ENCODE peak calls at places on chromosomes 3 and 15, in ten cellular contexts. O, B, M, X, Z, Y, A, J, S and N are unnamed samples.
A peak's percentile ranks its signal among the peaks of the same experiment; 100 is the strongest.

GRCh38 chr3:64898941-64899340 is 211.1 kb upstream of the ADAMTS9 start:
- DNase-seq in M (no peak), Y (no peak), J (no peak), A (no peak), X (no peak), B (no peak), O (no peak), S (no peak), Z (no peak), N (no peak)

GRCh38 chr15:29822100-29822684 is at the start of gene TJP1:
- DNase-seq in X (no peak), O (peak; percentile 90), Z (no peak), M (peak; percentile 83), S (no peak), B (peak; percentile 87), A (peak; percentile 58), Y (no peak), J (no peak), N (no peak)

GRCh38 chr3:110521019-110521418 is 550.6 kb upstream of the NECTIN3 start:
- DNase-seq in M (no peak), A (peak; percentile 95), B (no peak), O (no peak), Y (no peak), S (no peak), Z (no peak), J (no peak), X (no peak), N (no peak)

GRCh38 chr3:82044918-82045715 is 283.7 kb upstream of the GBE1 start:
- DNase-seq in S (no peak), Y (no peak), X (no peak), A (peak; percentile 11), M (no peak), Z (no peak), B (no peak), O (no peak), J (no peak), N (no peak)

GRCh38 chr15:90266061-90266431 is 574 bp downstream of the NGRN start:
- DNase-seq in J (peak; percentile 50), M (peak; percentile 54), X (peak; percentile 9), O (peak; percentile 72), A (peak; percentile 25), B (peak; percentile 39), S (no peak), Z (peak; percentile 55), Y (peak; percentile 27), N (peak; percentile 77)

GRCh38 chr3:52986049-52986448 is 59.8 kb downstream of the SFMBT1 start:
- DNase-seq in B (no peak), Y (no peak), X (no peak), O (no peak), M (no peak), J (no peak), S (no peak), A (peak; percentile 45), Z (no peak), N (no peak)

GRCh38 chr3:135513106-135514063 is 452.1 kb upstream of the PPP2R3A start:
- DNase-seq in X (no peak), J (no peak), O (no peak), A (peak; percentile 84), S (no peak), Z (no peak), B (no peak), Y (no peak), M (no peak), N (no peak)

GRCh38 chr3:8484409-8485140 is 17.0 kb upstream of the LMCD1 start:
- DNase-seq in M (no peak), Y (no peak), J (no peak), O (no peak), Z (no peak), B (no peak), X (no peak), S (no peak), A (no peak), N (no peak)

GRCh38 chr3:13570391-13571194 is 21.7 kb downstream of the FBLN2 start:
- DNase-seq in S (no peak), B (no peak), Y (no peak), X (no peak), Z (no peak), O (no peak), M (no peak), J (no peak), A (no peak), N (peak; percentile 65)

GRCh38 chr15:82739086-82739485 is 29.4 kb upstream of the AP3B2 start:
- DNase-seq in B (no peak), O (no peak), J (no peak), A (peak; percentile 5), Z (no peak), M (no peak), S (no peak), X (no peak), Y (no peak), N (no peak)

GRCh38 chr3:63753567-63753966 is 65.5 kb upstream of the C3orf49 start:
- DNase-seq in S (no peak), M (no peak), Y (no peak), B (no peak), O (no peak), A (peak; percentile 44), Z (no peak), J (no peak), X (no peak), N (no peak)